ENCODE peak calls at places on chromosome 9, in four cellular contexts. One of them, this sample, is unnamed.

GRCh38 chr9:116549786-116550660 is 137.1 kb upstream of the TRIM32 start:
- DNase-seq in activated CD4-positive, alpha-beta T cell treated with anti-CD3 and anti-CD28 coated beads, Interleukin-2, amount 50 U/mL, for 1 hour: no peak
- DNase-seq in H4: no peak
- DNase-seq in hepatic stellate cell: no peak
- DNase-seq in this sample: no peak

GRCh38 chr9:111902396-111903147 is 6.0 kb downstream of the UGCG start:
- DNase-seq in activated CD4-positive, alpha-beta T cell treated with anti-CD3 and anti-CD28 coated beads, Interleukin-2, amount 50 U/mL, for 1 hour: no peak
- DNase-seq in H4: no peak
- DNase-seq in hepatic stellate cell: no peak
- DNase-seq in this sample: peak

GRCh38 chr9:118522093-118523028 is 818.2 kb downstream of the TLR4 start:
- DNase-seq in activated CD4-positive, alpha-beta T cell treated with anti-CD3 and anti-CD28 coated beads, Interleukin-2, amount 50 U/mL, for 1 hour: no peak
- DNase-seq in H4: peak
- DNase-seq in hepatic stellate cell: peak
- DNase-seq in this sample: peak

GRCh38 chr9:120619751-120620655 is 40.0 kb upstream of the CDK5RAP2 start:
- DNase-seq in activated CD4-positive, alpha-beta T cell treated with anti-CD3 and anti-CD28 coated beads, Interleukin-2, amount 50 U/mL, for 1 hour: peak
- DNase-seq in H4: peak
- DNase-seq in hepatic stellate cell: peak
- DNase-seq in this sample: peak

GRCh38 chr9:137320555-137321384 is 18.7 kb upstream of the NRARP start:
- DNase-seq in activated CD4-positive, alpha-beta T cell treated with anti-CD3 and anti-CD28 coated beads, Interleukin-2, amount 50 U/mL, for 1 hour: no peak
- DNase-seq in H4: no peak
- DNase-seq in hepatic stellate cell: no peak
- DNase-seq in this sample: no peak

GRCh38 chr9:97773723-97774122 is 76.6 kb upstream of the XPA start:
- DNase-seq in activated CD4-positive, alpha-beta T cell treated with anti-CD3 and anti-CD28 coated beads, Interleukin-2, amount 50 U/mL, for 1 hour: no peak
- DNase-seq in H4: no peak
- DNase-seq in hepatic stellate cell: no peak
- DNase-seq in this sample: peak

GRCh38 chr9:4741365-4742031 is 496 bp upstream of the AK3 start:
- DNase-seq in activated CD4-positive, alpha-beta T cell treated with anti-CD3 and anti-CD28 coated beads, Interleukin-2, amount 50 U/mL, for 1 hour: peak
- DNase-seq in H4: no peak
- DNase-seq in hepatic stellate cell: peak
- DNase-seq in this sample: no peak

GRCh38 chr9:98465799-98466198 is 210.3 kb upstream of the TBC1D2 start:
- DNase-seq in activated CD4-positive, alpha-beta T cell treated with anti-CD3 and anti-CD28 coated beads, Interleukin-2, amount 50 U/mL, for 1 hour: no peak
- DNase-seq in H4: no peak
- DNase-seq in hepatic stellate cell: no peak
- DNase-seq in this sample: no peak

GRCh38 chr9:108885643-108886348 is 23.7 kb downstream of the ACTL7A start:
- DNase-seq in activated CD4-positive, alpha-beta T cell treated with anti-CD3 and anti-CD28 coated beads, Interleukin-2, amount 50 U/mL, for 1 hour: no peak
- DNase-seq in H4: peak
- DNase-seq in hepatic stellate cell: peak
- DNase-seq in this sample: peak

This sample was measured in astrocyte of the cerebellum.